ENCODE peak calls at places on chromosomes 12 and 14, in six cellular contexts. K is ascending aorta; I is CD8-positive, alpha-beta memory T cell; B is aorta; L is pancreas; T is body of pancreas. A is an unnamed sample.

GRCh38 chr12:16327963-16328362 is 19.5 kb upstream of the MGST1 start:
- DNase-seq in I (no peak), K (no peak), T (no peak), B (no peak), L (no peak), A (no peak)

GRCh38 chr12:71194657-71195056 is 36.9 kb upstream of the TSPAN8 start:
- DNase-seq in B (no peak), T (no peak), K (no peak), I (no peak), L (no peak), A (no peak)

GRCh38 chr14:69260246-69260978 is 454 bp downstream of the GALNT16 start:
- DNase-seq in T (peak; percentile 22), K (peak; percentile 70), L (no peak), I (no peak), B (peak; percentile 85), A (peak; percentile 43)

GRCh38 chr12:99960312-99960711 is 24.4 kb downstream of the ANKS1B start:
- DNase-seq in K (no peak), I (no peak), L (no peak), T (no peak), B (no peak), A (no peak)

GRCh38 chr12:27309293-27309994 is 23.2 kb upstream of the BMAL2 start:
- DNase-seq in B (no peak), I (no peak), T (no peak), L (no peak), K (no peak), A (no peak)

GRCh38 chr14:90388982-90389381 is 7.8 kb upstream of the CALM1 start:
- DNase-seq in L (no peak), K (no peak), I (no peak), B (no peak), T (no peak), A (no peak)

GRCh38 chr14:22070119-22070982 is 396.7 kb upstream of the OR4E1 start:
- DNase-seq in K (no peak), L (no peak), B (no peak), T (no peak), I (peak; percentile 67), A (peak; percentile 24)

GRCh38 chr14:65095633-65096205 is 6.6 kb downstream of the MAX start:
- DNase-seq in B (no peak), I (no peak), T (peak; percentile 26), L (no peak), K (peak; percentile 79), A (peak; percentile 76)

GRCh38 chr12:29762637-29763300 is 21.0 kb downstream of the TMTC1 start:
- DNase-seq in I (no peak), K (no peak), T (no peak), L (no peak), B (no peak), A (peak; percentile 38)

GRCh38 chr14:26522985-26523384 is 74.8 kb downstream of the NOVA1 start:
- DNase-seq in T (no peak), B (no peak), L (no peak), I (no peak), K (no peak), A (no peak)

GRCh38 chr12:69966839-69967238 is 141.8 kb downstream of the MYRFL start:
- DNase-seq in B (no peak), L (no peak), I (no peak), T (no peak), K (no peak), A (no peak)

GRCh38 chr14:103185051-103186027 is 62.1 kb downstream of the TNFAIP2 start:
- DNase-seq in K (no peak), B (no peak), I (no peak), T (no peak), L (no peak), A (no peak)

GRCh38 chr12:50641566-50641965 is 122.3 kb upstream of the ATF1 start:
- DNase-seq in B (no peak), L (peak; percentile 55), T (peak; percentile 48), K (no peak), I (no peak), A (no peak)

GRCh38 chr12:71999795-72000194 is 61.1 kb downstream of the TPH2 start:
- DNase-seq in B (no peak), L (no peak), I (no peak), T (no peak), K (no peak), A (no peak)

GRCh38 chr14:33534636-33535035 is 416.2 kb downstream of the EGLN3 start:
- DNase-seq in L (no peak), T (no peak), B (no peak), I (no peak), K (no peak), A (no peak)

GRCh38 chr12:51246254-51246853 is 7.7 kb downstream of the DAZAP2 start:
- DNase-seq in T (no peak), I (peak; percentile 60), B (no peak), K (no peak), L (no peak), A (no peak)

GRCh38 chr14:106044949-106045596 is 518.7 kb downstream of the TMEM121 start:
- DNase-seq in T (peak; percentile 40), B (peak; percentile 79), K (no peak), L (no peak), I (peak; percentile 85), A (peak; percentile 31)

GRCh38 chr12:108856428-108857157 is 790 bp downstream of the SSH1 start:
- DNase-seq in L (peak; percentile 84), T (peak; percentile 63), I (peak; percentile 81), B (peak; percentile 90), K (peak; percentile 88), A (peak; percentile 84)

GRCh38 chr12:131832393-131833231 is 4.4 kb downstream of the MMP17 start:
- DNase-seq in T (no peak), K (no peak), B (peak; percentile 86), L (peak; percentile 68), I (no peak), A (peak; percentile 62)

GRCh38 chr14:81710232-81710845 is 176.7 kb upstream of the SEL1L start:
- DNase-seq in K (no peak), L (no peak), B (no peak), I (no peak), T (peak; percentile 26), A (peak; percentile 8)

GRCh38 chr12:97567619-97568110 is 105.1 kb downstream of the RMST start:
- DNase-seq in I (no peak), K (no peak), T (no peak), B (no peak), L (no peak), A (no peak)

GRCh38 chr12:3205742-3206519 is 128.8 kb downstream of the TSPAN9 start:
- DNase-seq in K (no peak), T (peak; percentile 38), L (peak; percentile 47), I (no peak), B (no peak), A (no peak)

DNA sequence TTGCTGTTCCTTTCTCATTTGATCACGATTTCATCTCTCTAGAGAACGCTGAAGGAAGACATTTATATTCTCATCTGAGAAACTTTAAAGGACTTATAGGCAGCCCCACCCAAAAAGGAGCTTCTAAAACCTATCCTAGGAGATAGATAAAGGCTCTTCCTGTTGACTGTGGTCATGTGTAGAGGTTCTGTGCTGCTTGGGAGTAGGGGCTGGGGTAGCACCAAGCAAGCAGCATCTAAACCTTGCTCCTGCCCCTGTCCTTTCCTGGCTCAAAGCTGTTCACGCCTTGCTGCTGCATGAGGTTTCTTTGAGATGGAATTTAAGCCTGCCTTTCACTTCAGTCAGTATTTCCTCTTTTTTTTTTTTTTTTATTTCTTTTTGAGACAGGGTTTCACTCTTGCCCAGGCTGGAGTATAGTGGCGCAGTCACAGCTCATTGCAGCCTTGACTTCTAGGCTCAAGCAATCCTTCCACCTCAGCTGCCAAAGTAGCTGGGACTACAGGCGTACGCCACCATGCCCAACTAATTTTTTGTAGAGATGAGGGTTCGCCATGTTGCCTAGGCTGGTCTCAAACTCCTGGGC is 41.4 kb downstream of the RAB35 start:
- DNase-seq in L (peak; percentile 0), I (no peak), K (no peak), B (no peak), T (no peak), A (no peak)
- H3K4me1 ChIP-seq in L (no peaks in the 10 kb centered on the region), I (peaks cover 15% of the 10 kb centered on the region), K (no peaks in the 10 kb centered on the region), B (no peaks in the 10 kb centered on the region), T (peaks cover 11% of the 10 kb centered on the region), A (no peaks in the 10 kb centered on the region)

GRCh38 chr12:17342381-17342961 is 736.5 kb upstream of the LMO3 start:
- DNase-seq in I (no peak), K (no peak), L (no peak), T (no peak), B (no peak), A (no peak)

GRCh38 chr12:17348311-17348710 is 741.7 kb downstream of the RERGL start:
- DNase-seq in T (no peak), K (no peak), L (no peak), I (no peak), B (no peak), A (no peak)

GRCh38 chr12:17344649-17345048 is 738.7 kb upstream of the LMO3 start:
- DNase-seq in B (no peak), K (no peak), L (no peak), T (no peak), I (no peak), A (no peak)
- H3K9me3 ChIP-seq in B (no peaks in the 10 kb centered on the region), K (no peaks in the 10 kb centered on the region), L (no peaks in the 10 kb centered on the region), T (no peaks in the 10 kb centered on the region), I (no peaks in the 10 kb centered on the region), A (no peaks in the 10 kb centered on the region)

DNA sequence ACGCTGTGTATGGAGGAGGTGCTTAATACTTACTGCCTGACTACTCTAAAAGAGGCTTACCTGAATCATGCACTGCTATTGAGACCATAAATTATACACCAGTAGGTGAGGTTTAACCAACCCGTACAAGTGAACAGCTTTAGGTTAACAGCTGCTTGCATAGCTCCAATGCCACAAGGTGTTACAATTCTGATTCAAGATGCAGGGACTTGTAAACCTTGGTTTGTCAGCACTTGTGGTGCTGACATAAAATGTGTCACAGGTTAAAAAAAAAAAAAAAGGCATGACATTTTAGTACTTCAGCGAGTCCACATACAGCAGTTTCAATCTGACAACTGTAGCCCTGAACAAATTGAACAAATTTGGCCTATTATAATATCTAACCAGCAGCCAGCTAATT is 44.5 kb downstream of the TCHP start:
- DNase-seq in K (no peak), I (no peak), T (no peak), L (no peak), B (no peak), A (no peak)
- H3K4me1 ChIP-seq in K (peaks cover 9% of the 10 kb centered on the region), I (peaks cover 16% of the 10 kb centered on the region), T (peaks cover 34% of the 10 kb centered on the region), L (peaks cover 26% of the 10 kb centered on the region), B (no peaks in the 10 kb centered on the region), A (no peaks in the 10 kb centered on the region)

GRCh38 chr12:132922676-132923075 is 33.4 kb downstream of the ZNF605 start:
- DNase-seq in L (no peak), T (no peak), I (no peak), K (no peak), B (no peak), A (no peak)
- H3K9me3 ChIP-seq in L (peaks cover 19% of the 10 kb centered on the region), T (no peaks in the 10 kb centered on the region), I (peaks cover 75% of the 10 kb centered on the region), K (peaks cover 100% of the 10 kb centered on the region), B (peaks cover 28% of the 10 kb centered on the region), A (peaks cover 100% of the 10 kb centered on the region)

GRCh38 chr12:116964004-116964739 is 53.4 kb downstream of the FBXW8 start:
- DNase-seq in K (no peak), T (no peak), I (no peak), L (no peak), B (no peak), A (no peak)
- H3K4me1 ChIP-seq in K (no peaks in the 10 kb centered on the region), T (no peaks in the 10 kb centered on the region), I (no peaks in the 10 kb centered on the region), L (no peaks in the 10 kb centered on the region), B (no peaks in the 10 kb centered on the region), A (peaks cover 7% of the 10 kb centered on the region)

A was measured in heart right ventricle.